ENCODE peak calls at places on chromosome 9, in eight cellular contexts. G, H, M, S, K, Y, O and V are unnamed samples.
A peak's percentile ranks its signal among the peaks of the same experiment; 100 is the strongest.

GRCh38 chr9:111992523-111992922 is 95.9 kb downstream of the UGCG start:
- DNase-seq in G (no peak), H (peak; percentile 50), M (no peak), S (no peak), K (no peak), Y (peak; percentile 49), O (no peak), V (no peak)

GRCh38 chr9:128550770-128551651 is 1.4 kb upstream of the SPTAN1 start:
- DNase-seq in G (no peak), H (peak; percentile 62), M (no peak), S (peak; percentile 56), K (no peak), Y (no peak), O (no peak), V (peak; percentile 78)

GRCh38 chr9:19298601-19299000 is 68.1 kb downstream of the DENND4C start:
- DNase-seq in G (no peak), H (no peak), M (no peak), S (no peak), K (no peak), Y (no peak), O (no peak), V (no peak)

GRCh38 chr9:123031963-123032362 is 1.5 kb upstream of the GPR21 start:
- DNase-seq in G (no peak), H (no peak), M (no peak), S (no peak), K (no peak), Y (no peak), O (no peak), V (no peak)

GRCh38 chr9:129763235-129763917 is 10.5 kb upstream of the PTGES start:
- DNase-seq in G (no peak), H (no peak), M (no peak), S (no peak), K (no peak), Y (no peak), O (no peak), V (no peak)

GRCh38 chr9:13281356-13282016 is 2.0 kb upstream of the MPDZ start:
- DNase-seq in G (no peak), H (no peak), M (no peak), S (no peak), K (no peak), Y (no peak), O (no peak), V (no peak)

GRCh38 chr9:135230386-135230765 is 142.9 kb downstream of the OLFM1 start:
- DNase-seq in G (no peak), H (no peak), M (peak; percentile 38), S (no peak), K (peak; percentile 16), Y (no peak), O (no peak), V (no peak)

GRCh38 chr9:94946256-94946655 is 219.8 kb downstream of the AOPEP start:
- DNase-seq in G (no peak), H (no peak), M (no peak), S (no peak), K (no peak), Y (no peak), O (no peak), V (no peak)

GRCh38 chr9:133429641-133430161 is 7.5 kb downstream of the ADAMTS13 start:
- DNase-seq in G (peak; percentile 24), H (no peak), M (no peak), S (no peak), K (no peak), Y (peak; percentile 78), O (no peak), V (no peak)

GRCh38 chr9:122904466-122904822 is 715 bp downstream of the RC3H2 start:
- DNase-seq in G (peak; percentile 62), H (peak; percentile 53), M (no peak), S (peak; percentile 17), K (peak; percentile 55), Y (peak; percentile 32), O (no peak), V (peak; percentile 18)

GRCh38 chr9:33166263-33167083 is 663 bp downstream of the B4GALT1 start:
- DNase-seq in G (peak; percentile 79), H (peak; percentile 61), M (no peak), S (peak; percentile 14), K (peak; percentile 77), Y (no peak), O (no peak), V (no peak)

GRCh38 chr9:110536802-110537201 is 42.7 kb downstream of the SVEP1 start:
- DNase-seq in G (no peak), H (no peak), M (no peak), S (no peak), K (no peak), Y (no peak), O (no peak), V (no peak)

GRCh38 chr9:138007566-138008080 is 130.0 kb downstream of the CACNA1B start:
- DNase-seq in G (no peak), H (no peak), M (no peak), S (no peak), K (peak; percentile 35), Y (peak; percentile 22), O (no peak), V (no peak)

GRCh38 chr9:16153221-16153620 is 600.4 kb downstream of the CCDC171 start:
- DNase-seq in G (no peak), H (no peak), M (no peak), S (no peak), K (no peak), Y (no peak), O (no peak), V (no peak)

GRCh38 chr9:81150016-81150625 is 539.2 kb downstream of the TLE1 start:
- DNase-seq in G (no peak), H (peak; percentile 62), M (no peak), S (no peak), K (no peak), Y (no peak), O (no peak), V (no peak)

GRCh38 chr9:105346273-105346672 is 101.6 kb upstream of the FSD1L start:
- DNase-seq in G (no peak), H (no peak), M (no peak), S (no peak), K (no peak), Y (no peak), O (no peak), V (no peak)

GRCh38 chr9:91496351-91496750 is 72.7 kb upstream of the NFIL3 start:
- DNase-seq in G (no peak), H (no peak), M (no peak), S (no peak), K (no peak), Y (no peak), O (no peak), V (no peak)

GRCh38 chr9:127163409-127163808 is 41.0 kb upstream of the ANGPTL2 start:
- DNase-seq in G (no peak), H (peak; percentile 63), M (no peak), S (peak; percentile 35), K (no peak), Y (no peak), O (no peak), V (no peak)

GRCh38 chr9:35114921-35115341 is 731 bp downstream of the ATOSB start:
- DNase-seq in G (peak; percentile 78), H (peak; percentile 56), M (no peak), S (peak; percentile 46), K (peak; percentile 86), Y (peak; percentile 48), O (no peak), V (peak; percentile 67)

GRCh38 chr9:132946624-132947295 is 2.3 kb upstream of the TSC1 start:
- DNase-seq in G (no peak), H (peak; percentile 70), M (no peak), S (no peak), K (no peak), Y (no peak), O (no peak), V (no peak)

GRCh38 chr9:130470269-130470668 is 25.5 kb downstream of the ASS1 start:
- DNase-seq in G (no peak), H (no peak), M (no peak), S (no peak), K (no peak), Y (no peak), O (no peak), V (no peak)

GRCh38 chr9:134568116-134568515 is 73.5 kb upstream of the COL5A1 start:
- DNase-seq in G (no peak), H (peak; percentile 21), M (peak; percentile 8), S (no peak), K (peak; percentile 12), Y (no peak), O (no peak), V (no peak)

GRCh38 chr9:97514531-97514930 is 13.1 kb downstream of the TMOD1 start:
- DNase-seq in G (no peak), H (no peak), M (no peak), S (no peak), K (no peak), Y (no peak), O (no peak), V (no peak)